ENCODE peak calls at places on chromosomes 6 and 20, in seven cellular contexts. F is progenitor cell of endocrine pancreas, C is Caco-2, N is lower leg skin, I is A549, E is transverse colon, A is neural crest cell. L is an unnamed sample.

GRCh38 chr20:1891263-1892121 is 3.7 kb upstream of the SIRPA start:
- DNase-seq in F (no peak), C (no peak), N (no peak), I (no peak), E (no peak), A (no peak), L (no peak)

GRCh38 chr20:58481541-58482021 is 33.6 kb downstream of the APCDD1L start:
- DNase-seq in F (peak), C (peak), N (no peak), I (peak), E (peak), A (peak), L (peak)

GRCh38 chr6:42460892-42461291 is 9.2 kb upstream of the TRERF1 start:
- DNase-seq in F (no peak), C (no peak), N (no peak), I (no peak), E (no peak), A (no peak), L (no peak)

GRCh38 chr20:17969884-17970409 is 1.1 kb downstream of the MGME1 start:
- DNase-seq in F (no peak), C (peak), N (peak), I (peak), E (peak), A (no peak), L (no peak)

GRCh38 chr20:3553663-3554062 is 82.8 kb downstream of the ATRN start:
- DNase-seq in F (no peak), C (no peak), N (no peak), I (no peak), E (no peak), A (no peak), L (no peak)

GRCh38 chr6:31815025-31815838 is at the start of the genes HSPA1A and HSPA1L:
- DNase-seq in F (peak), C (peak), N (peak), I (peak), E (peak), A (peak), L (peak)

GRCh38 chr20:2524435-2525272 is 11.7 kb upstream of the TMC2 start:
- DNase-seq in F (peak), C (peak), N (peak), I (peak), E (peak), A (peak), L (peak)

GRCh38 chr6:83952830-83953229 is 80.7 kb upstream of the MRAP2 start:
- DNase-seq in F (no peak), C (no peak), N (no peak), I (no peak), E (no peak), A (no peak), L (no peak)

GRCh38 chr20:4488407-4489339 is 233.0 kb upstream of the PRND start:
- DNase-seq in F (no peak), C (no peak), N (no peak), I (no peak), E (no peak), A (no peak), L (no peak)

GRCh38 chr20:61560361-61560853 is 308.3 kb downstream of the CDH4 start:
- DNase-seq in F (no peak), C (peak), N (no peak), I (no peak), E (peak), A (no peak), L (no peak)

GRCh38 chr6:71349976-71350615 is 61.5 kb downstream of the OGFRL1 start:
- DNase-seq in F (no peak), C (no peak), N (peak), I (no peak), E (no peak), A (no peak), L (no peak)

GRCh38 chr6:100281471-100281878 is 183.2 kb downstream of the SIM1 start:
- DNase-seq in F (peak), C (no peak), N (no peak), I (no peak), E (no peak), A (peak), L (no peak)

GRCh38 chr6:16276991-16277981 is 38.9 kb downstream of the GMPR start:
- DNase-seq in F (peak), C (peak), N (peak), I (peak), E (peak), A (peak), L (peak)

DNA sequence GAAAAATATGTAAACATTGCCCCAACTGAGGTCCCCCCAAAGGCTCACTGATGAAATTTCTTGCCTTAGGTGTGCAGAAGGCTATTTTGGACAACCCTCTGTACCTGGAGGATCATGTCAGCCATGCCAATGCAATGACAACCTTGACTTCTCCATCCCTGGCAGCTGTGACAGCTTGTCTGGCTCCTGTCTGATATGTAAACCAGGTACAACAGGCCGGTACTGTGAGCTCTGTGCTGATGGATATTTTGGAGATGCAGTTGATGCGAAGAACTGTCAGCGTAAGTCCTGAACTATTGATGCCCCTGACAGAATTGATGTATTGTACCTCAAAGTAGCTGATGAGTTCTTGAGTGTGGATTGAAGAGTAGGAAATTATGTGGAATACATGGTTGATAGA is 404.8 kb downstream of the LAMA2 start:
- DNase-seq in F (no peak), C (no peak), N (no peak), I (no peak), E (no peak), A (no peak), L (no peak)
- TF ChIP-seq CTCF in F (no peak), C (no peak), N (no peak), I (no peak), E (no peak), A (no peak), L (no peak)

GRCh38 chr6:116461563-116462507 is 660 bp downstream of the CALHM6 start:
- DNase-seq in F (peak), C (no peak), N (no peak), I (no peak), E (peak), A (peak), L (peak)
- TF ChIP-seq CTCF in F (no peak), C (no peak), N (no peak), I (no peak), E (no peak), A (no peak), L (no peak)

GRCh38 chr6:52136934-52137467 is 49.2 kb upstream of the IL17A start:
- DNase-seq in F (no peak), C (no peak), N (no peak), I (no peak), E (no peak), A (no peak), L (no peak)

GRCh38 chr6:52133326-52133725 is 45.9 kb upstream of the PKHD1 start:
- DNase-seq in F (no peak), C (no peak), N (no peak), I (no peak), E (no peak), A (no peak), L (no peak)

GRCh38 chr6:52132326-52132725 is 44.9 kb upstream of the PKHD1 start:
- DNase-seq in F (no peak), C (no peak), N (no peak), I (no peak), E (no peak), A (no peak), L (no peak)

GRCh38 chr6:52136055-52136454 is 48.6 kb upstream of the PKHD1 start:
- DNase-seq in F (no peak), C (no peak), N (no peak), I (no peak), E (no peak), A (no peak), L (no peak)

DNA sequence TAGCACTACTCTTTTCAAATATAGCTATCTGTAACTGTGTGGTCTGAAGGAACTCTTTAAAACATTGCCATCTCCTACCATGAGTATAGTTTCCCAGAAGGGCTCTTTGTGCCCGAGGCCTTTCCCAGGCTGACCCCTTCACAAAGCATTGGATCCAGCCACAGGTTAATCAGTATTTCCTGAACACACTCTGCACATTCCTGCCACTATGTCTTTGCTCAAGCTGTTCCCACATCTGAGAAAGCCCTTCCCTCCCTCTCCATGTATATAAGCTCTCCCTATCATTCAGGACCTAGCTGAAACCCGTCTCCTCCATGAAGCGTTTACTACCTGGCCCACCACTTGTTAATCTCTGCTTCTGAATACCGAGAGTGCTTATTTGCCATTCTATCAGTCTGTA is 47.8 kb upstream of the PKHD1 start:
- DNase-seq in F (no peak), C (peak), N (no peak), I (no peak), E (no peak), A (no peak), L (no peak)
- TF ChIP-seq CTCF in F (no peak), C (peak), N (no peak), I (no peak), E (no peak), A (no peak), L (no peak)

DNA sequence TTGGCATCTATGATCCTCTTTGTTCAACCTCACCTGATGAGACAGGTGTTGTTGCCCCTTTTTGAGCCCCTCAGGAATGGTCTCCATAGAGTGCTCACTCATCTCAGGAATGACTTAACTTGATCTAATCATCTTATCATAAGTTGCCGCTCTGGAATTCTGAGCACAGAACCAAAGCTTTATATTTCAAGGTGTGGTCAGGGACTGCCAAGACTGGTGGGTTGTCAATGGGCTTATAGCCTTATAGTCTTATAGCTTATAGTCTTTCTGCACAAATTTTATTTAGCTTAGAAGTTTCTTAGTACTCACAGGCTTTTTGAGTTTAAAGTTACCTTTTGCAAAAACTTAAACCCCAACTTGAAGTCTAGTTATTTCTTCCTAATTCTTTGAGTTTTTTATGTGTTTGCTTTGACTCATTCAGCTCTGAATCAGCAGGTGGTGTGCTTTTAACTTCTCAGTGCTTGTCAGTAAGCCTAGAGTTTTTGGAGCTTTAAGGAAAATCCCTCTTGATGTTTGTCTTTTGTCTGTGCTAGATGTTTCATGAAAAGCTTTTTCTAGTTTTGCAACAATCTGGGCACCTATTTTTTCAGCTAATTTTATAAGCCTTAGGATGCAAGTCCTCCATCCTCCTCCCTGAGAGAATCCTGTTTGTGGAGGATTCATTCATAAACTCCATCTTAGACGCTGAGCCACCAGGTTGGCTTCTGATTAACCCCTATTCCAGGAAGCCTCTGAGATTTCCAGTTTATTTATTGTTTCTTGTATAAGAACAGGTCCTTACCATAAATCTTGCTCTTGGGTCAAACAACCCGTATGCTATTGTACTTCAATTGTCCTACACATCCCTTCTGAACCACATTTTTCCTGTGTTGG is 72.3 kb upstream of the SSTR4 start:
- DNase-seq in F (no peak), C (peak), N (no peak), I (peak), E (no peak), A (no peak), L (no peak)
- TF ChIP-seq CTCF in F (no peak), C (peak), N (no peak), I (no peak), E (no peak), A (no peak), L (no peak)